ENCODE peak calls at places on chromosomes 11 and 22, in nine cellular contexts. Y, M, P, A, N, U, X, K and L are unnamed samples.
A peak's percentile ranks its signal among the peaks of the same experiment; 100 is the strongest.

GRCh38 chr11:63567044-63567840 is 4.1 kb upstream of the PLAAT2 start:
- DNase-seq in Y (peak; percentile 49), U (no peak), X (peak; percentile 66), K (peak; percentile 77), P (peak; percentile 71), N (peak; percentile 88), A (peak; percentile 95), M (peak; percentile 71), L (peak; percentile 80)

GRCh38 chr22:21632237-21632895 is at the start of gene CCDC116:
- DNase-seq in Y (peak; percentile 86), K (peak; percentile 61), U (no peak), A (no peak), N (no peak), P (peak; percentile 60), M (no peak), X (peak; percentile 77), L (no peak)

GRCh38 chr11:101446726-101447125 is 137.1 kb downstream of the TRPC6 start:
- DNase-seq in P (no peak), K (no peak), U (no peak), M (no peak), N (peak; percentile 41), X (no peak), A (no peak), Y (no peak), L (no peak)

GRCh38 chr22:24271406-24271760 is 752 bp downstream of the SPECC1L start:
- DNase-seq in K (no peak), Y (no peak), N (peak; percentile 12), A (peak; percentile 11), P (no peak), M (no peak), U (no peak), X (no peak), L (no peak)

GRCh38 chr22:27667121-27667843 is 134.3 kb downstream of the MN1 start:
- DNase-seq in A (peak; percentile 20), Y (no peak), U (no peak), N (no peak), P (no peak), X (no peak), K (no peak), M (peak; percentile 89), L (no peak)

GRCh38 chr11:12403122-12403994 is 26.0 kb downstream of the PARVA start:
- DNase-seq in N (peak; percentile 85), M (no peak), K (no peak), Y (no peak), A (no peak), X (no peak), P (no peak), U (no peak), L (peak; percentile 65)

GRCh38 chr11:32023370-32023964 is 67.4 kb upstream of the RCN1 start:
- DNase-seq in U (no peak), X (no peak), M (no peak), N (no peak), A (no peak), Y (no peak), P (no peak), K (no peak), L (no peak)

GRCh38 chr22:17095538-17095937 is 10.7 kb downstream of the IL17RA start:
- DNase-seq in U (no peak), P (no peak), X (no peak), K (no peak), N (no peak), Y (no peak), A (no peak), M (no peak), L (no peak)

GRCh38 chr11:128757235-128757711 is 63.4 kb downstream of the FLI1 start:
- DNase-seq in U (no peak), M (no peak), K (peak; percentile 55), P (peak; percentile 52), Y (no peak), A (peak; percentile 46), X (peak; percentile 81), N (peak; percentile 48), L (no peak)

GRCh38 chr22:30043181-30043580 is 37.1 kb upstream of the HORMAD2 start:
- DNase-seq in K (no peak), A (no peak), N (no peak), U (no peak), P (no peak), X (no peak), M (no peak), Y (no peak), L (no peak)

GRCh38 chr11:45872513-45873356 is 12.7 kb upstream of the MAPK8IP1 start:
- DNase-seq in M (peak; percentile 74), U (peak; percentile 14), A (peak; percentile 82), Y (peak; percentile 32), K (no peak), X (peak; percentile 49), P (peak; percentile 15), N (peak; percentile 95), L (peak; percentile 86)

GRCh38 chr11:3971756-3972404 is 116.4 kb downstream of the STIM1 start:
- DNase-seq in X (no peak), P (no peak), A (peak; percentile 25), M (no peak), N (peak; percentile 46), U (no peak), K (no peak), Y (no peak), L (no peak)

GRCh38 chr22:31259798-31260473 is 32.4 kb downstream of the PIK3IP1 start:
- DNase-seq in K (no peak), A (no peak), U (peak; percentile 18), X (no peak), P (no peak), N (no peak), Y (no peak), M (no peak), L (no peak)

GRCh38 chr11:122180435-122180834 is 64.4 kb upstream of the BLID start:
- DNase-seq in P (no peak), N (peak; percentile 98), Y (no peak), A (peak; percentile 98), M (no peak), K (no peak), U (no peak), X (no peak), L (peak; percentile 89)

GRCh38 chr11:121466063-121466794 is 13.5 kb upstream of the SORL1-AS1 start:
- DNase-seq in K (no peak), A (peak; percentile 99), P (no peak), M (peak; percentile 84), N (peak; percentile 95), Y (peak; percentile 66), U (no peak), X (peak; percentile 66), L (peak; percentile 83)

GRCh38 chr11:34213366-34213765 is 107.9 kb downstream of the NAT10 start:
- DNase-seq in M (no peak), P (no peak), X (no peak), U (no peak), K (no peak), N (peak; percentile 32), Y (no peak), A (peak; percentile 63), L (no peak)

GRCh38 chr11:3853935-3854659 is 1.4 kb upstream of the STIM1 start:
- DNase-seq in K (peak; percentile 61), P (peak; percentile 56), Y (no peak), X (peak; percentile 78), N (no peak), M (no peak), A (no peak), U (no peak), L (no peak)

GRCh38 chr11:128926000-128926399 is 16.7 kb downstream of the TP53AIP1 start:
- DNase-seq in Y (no peak), M (no peak), P (no peak), N (no peak), X (no peak), K (no peak), A (no peak), U (no peak), L (no peak)

GRCh38 chr11:127000991-127001390 is 421 bp upstream of the KIRREL3 start:
- DNase-seq in N (peak; percentile 21), X (no peak), K (no peak), U (no peak), M (no peak), P (no peak), A (peak; percentile 52), Y (no peak), L (no peak)

GRCh38 chr22:42633013-42633412 is 7.4 kb downstream of the ATP5MGL start:
- DNase-seq in N (no peak), Y (no peak), X (no peak), U (no peak), M (no peak), A (no peak), P (no peak), K (no peak), L (no peak)

GRCh38 chr11:32450372-32450771 is 15.0 kb upstream of the WT1 start:
- DNase-seq in U (no peak), K (no peak), X (no peak), Y (no peak), M (no peak), P (no peak), N (no peak), A (no peak), L (no peak)

GRCh38 chr22:50141462-50141861 is 29.1 kb upstream of the PANX2 start:
- DNase-seq in M (no peak), P (no peak), K (no peak), U (no peak), N (no peak), X (no peak), Y (peak; percentile 25), A (no peak), L (no peak)

GRCh38 chr22:29224121-29224858 is 18.6 kb downstream of the EMID1 start:
- DNase-seq in U (no peak), K (no peak), A (no peak), M (no peak), N (no peak), Y (no peak), X (no peak), P (no peak), L (no peak)

GRCh38 chr11:35675901-35676610 is 13.5 kb downstream of the TRIM44 start:
- DNase-seq in A (no peak), M (no peak), N (peak; percentile 45), Y (no peak), X (no peak), P (no peak), K (no peak), U (no peak), L (no peak)

GRCh38 chr22:39245130-39246039 is 603 bp upstream of the PDGFB start:
- DNase-seq in A (no peak), P (no peak), U (no peak), Y (no peak), M (no peak), K (no peak), N (no peak), X (no peak), L (no peak)

GRCh38 chr11:67270256-67271211 is 4.3 kb downstream of the GRK2 start:
- DNase-seq in X (peak; percentile 30), A (no peak), P (no peak), U (no peak), K (no peak), N (no peak), Y (no peak), M (no peak), L (no peak)

GRCh38 chr11:97739892-97740782 is 1280.6 kb upstream of the CNTN5 start:
- DNase-seq in M (peak; percentile 29), U (no peak), A (peak; percentile 30), N (peak; percentile 59), P (no peak), Y (peak; percentile 22), K (no peak), X (no peak), L (peak; percentile 59)

GRCh38 chr11:66006891-66007176 is 4.5 kb downstream of the BANF1 start:
- DNase-seq in Y (no peak), M (no peak), A (peak; percentile 44), X (no peak), K (no peak), U (no peak), P (no peak), N (no peak), L (no peak)

GRCh38 chr11:16167706-16168487 is 188.4 kb downstream of the SOX6 start:
- DNase-seq in U (no peak), P (no peak), X (no peak), N (peak; percentile 39), M (no peak), Y (no peak), A (no peak), K (no peak), L (no peak)

GRCh38 chr22:41285441-41285819 is 557 bp downstream of the RANGAP1 start:
- DNase-seq in N (peak; percentile 96), P (peak; percentile 86), Y (no peak), X (peak; percentile 94), K (peak; percentile 82), U (no peak), A (peak; percentile 93), M (peak; percentile 66), L (peak; percentile 77)

GRCh38 chr11:83159901-83160865 is 3.3 kb downstream of the PCF11 start:
- DNase-seq in N (peak; percentile 49), P (no peak), U (no peak), M (peak; percentile 3), X (no peak), K (no peak), A (peak; percentile 21), Y (no peak), L (no peak)